ENCODE peak calls at places on chromosomes 3 and 15, in four cellular contexts. W is body of pancreas, L is SK-N-SH, Y is H7. I is an unnamed sample.

GRCh38 chr3:124812291-124813265 is 74.6 kb downstream of the ITGB5 start:
- DNase-seq in W (peak; percentile 58), L (no peak), Y (no peak), I (peak; percentile 84)

GRCh38 chr15:41512512-41513281 is 930 bp downstream of the LTK start:
- DNase-seq in W (no peak), L (peak; percentile 75), Y (peak; percentile 79), I (no peak)

GRCh38 chr3:127182848-127183714 is 9.8 kb upstream of the PRR23E start:
- DNase-seq in W (no peak), L (no peak), Y (peak; percentile 81), I (no peak)

GRCh38 chr3:176650478-176650877 is 546.8 kb downstream of the TBL1XR1 start:
- DNase-seq in W (no peak), L (no peak), Y (no peak), I (no peak)

GRCh38 chr3:47578691-47579632 is at the start of gene CSPG5:
- DNase-seq in W (peak; percentile 17), L (peak; percentile 85), Y (peak; percentile 87), I (peak; percentile 32)

GRCh38 chr3:185824467-185825378 is at the start of gene IGF2BP2:
- DNase-seq in W (peak; percentile 65), L (peak; percentile 61), Y (peak; percentile 89), I (peak; percentile 75)

GRCh38 chr15:61890106-61890505 is 170.1 kb downstream of the VPS13C start:
- DNase-seq in W (no peak), L (peak; percentile 5), Y (no peak), I (no peak)

GRCh38 chr3:184360834-184361531 is 422 bp downstream of the CLCN2 start:
- DNase-seq in W (no peak), L (no peak), Y (peak; percentile 34), I (no peak)

GRCh38 chr3:44058022-44058867 is 183.4 kb upstream of the TOPAZ1 start:
- DNase-seq in W (no peak), L (no peak), Y (peak; percentile 56), I (no peak)

GRCh38 chr15:75966073-75966472 is 46.2 kb downstream of the NRG4 start:
- DNase-seq in W (no peak), L (no peak), Y (no peak), I (no peak)

GRCh38 chr15:91200101-91200754 is 100.2 kb downstream of the SV2B start:
- DNase-seq in W (no peak), L (no peak), Y (no peak), I (no peak)

GRCh38 chr3:11482024-11482423 is 161.7 kb downstream of the VGLL4 start:
- DNase-seq in W (peak; percentile 33), L (no peak), Y (no peak), I (no peak)

GRCh38 chr3:174619244-174619643 is 239.9 kb upstream of the NAALADL2 start:
- DNase-seq in W (no peak), L (no peak), Y (no peak), I (no peak)

GRCh38 chr15:23570466-23570865 is 5.0 kb downstream of the MKRN3 start:
- DNase-seq in W (peak; percentile 21), L (no peak), Y (no peak), I (no peak)

GRCh38 chr3:185866555-185866954 is 41.7 kb upstream of the IGF2BP2 start:
- DNase-seq in W (no peak), L (no peak), Y (no peak), I (no peak)

GRCh38 chr3:23834082-23834870 is 28.5 kb downstream of the UBE2E1 start:
- DNase-seq in W (no peak), L (no peak), Y (no peak), I (no peak)

I was measured in right lobe of liver.